ENCODE peak calls at places on chromosomes 13 and 19, in four cellular contexts. M is Caco-2, X is tibial nerve, B is fibroblast of lung. F is an unnamed sample.
A peak's percentile ranks its signal among the peaks of the same experiment; 100 is the strongest.

GRCh38 chr19:47613165-47614146 is 4.5 kb downstream of the BICRA start:
- DNase-seq in M (peak; percentile 34), X (no peak), B (peak; percentile 80), F (peak; percentile 86)

GRCh38 chr13:106284358-106284757 is 251.1 kb downstream of the EFNB2 start:
- DNase-seq in M (no peak), X (no peak), B (peak; percentile 12), F (no peak)

GRCh38 chr13:42878721-42879120 is 97.3 kb downstream of the FAM216B start:
- DNase-seq in M (no peak), X (no peak), B (no peak), F (no peak)

GRCh38 chr19:42199440-42200115 is 17.9 kb downstream of the DEDD2 start:
- DNase-seq in M (no peak), X (no peak), B (no peak), F (no peak)

GRCh38 chr13:53784331-53784730 is 755.7 kb downstream of the OLFM4 start:
- DNase-seq in M (no peak), X (no peak), B (no peak), F (no peak)

GRCh38 chr19:16637535-16637934 is 9.5 kb upstream of the MED26 start:
- DNase-seq in M (peak; percentile 17), X (no peak), B (no peak), F (no peak)

GRCh38 chr13:113758651-113759524 is at the start of gene TMEM255B:
- DNase-seq in M (peak; percentile 84), X (peak; percentile 69), B (peak; percentile 66), F (peak; percentile 81)

GRCh38 chr19:48390188-48391099 is 907 bp downstream of the KDELR1 start:
- DNase-seq in M (peak; percentile 83), X (peak; percentile 21), B (peak; percentile 62), F (peak; percentile 92)

GRCh38 chr19:35717665-35718344 is at the start of gene KMT2B:
- DNase-seq in M (peak; percentile 98), X (no peak), B (no peak), F (peak; percentile 99)

GRCh38 chr19:7833225-7834156 is 3.5 kb downstream of the EVI5L start:
- DNase-seq in M (no peak), X (peak; percentile 34), B (peak; percentile 64), F (no peak)

GRCh38 chr13:98050041-98050466 is 92.8 kb upstream of the FARP1 start:
- DNase-seq in M (no peak), X (no peak), B (peak; percentile 36), F (no peak)

GRCh38 chr13:98052412-98052811 is 90.5 kb upstream of the FARP1 start:
- DNase-seq in M (no peak), X (no peak), B (no peak), F (no peak)

GRCh38 chr13:98044301-98044700 is 90.8 kb downstream of the IPO5 start:
- DNase-seq in M (no peak), X (no peak), B (no peak), F (no peak)

GRCh38 chr13:98048263-98048662 is 94.6 kb upstream of the FARP1 start:
- DNase-seq in M (no peak), X (no peak), B (no peak), F (no peak)
- TF ChIP-seq CTCF in M (no peak), X (no peak), B (no peak), F (no peak)

GRCh38 chr19:18401580-18402112 is 4.2 kb upstream of the LRRC25 start:
- DNase-seq in M (peak; percentile 74), X (no peak), B (peak; percentile 49), F (no peak)
- TF ChIP-seq CTCF in M (peak; percentile 41), X (peak; percentile 26), B (peak; percentile 67), F (peak; percentile 56)

GRCh38 chr19:52170304-52170703 is 1.1 kb downstream of the ZNF836 start:
- DNase-seq in M (no peak), X (no peak), B (no peak), F (no peak)
- TF ChIP-seq CTCF in M (no peak), X (no peak), B (no peak), F (no peak)

GRCh38 chr13:44692173-44692713 is 116.1 kb upstream of the TSC22D1 start:
- DNase-seq in M (peak; percentile 33), X (no peak), B (peak; percentile 35), F (no peak)
- TF ChIP-seq CTCF in M (no peak), X (no peak), B (no peak), F (no peak)